ENCODE peak calls at places on chromosomes 6 and 20, in ten cellular contexts. B is testis, R is mucosa of descending colon, Q is HT1080, U is bronchial epithelial cell, L is fibroblast of pulmonary artery, J is fibroblast of the conjunctiva, M is T1000, V is NCI-H82, F is ELF-1. D is an unnamed sample.

GRCh38 chr6:136945072-136945471 is 23.0 kb downstream of the SLC35D3 start:
- DNase-seq in B (no peak), R (no peak), Q (no peak), U (no peak), L (no peak), J (no peak), M (no peak), V (no peak), F (no peak), D (no peak)

GRCh38 chr6:28643017-28643740 is 117.5 kb downstream of the GPX5 start:
- DNase-seq in B (peak; percentile 43), R (no peak), Q (peak; percentile 82), U (peak; percentile 69), L (peak; percentile 68), J (peak; percentile 70), M (no peak), V (peak; percentile 91), F (peak; percentile 84), D (peak; percentile 88)

GRCh38 chr20:20630551-20630950 is 81.9 kb downstream of the RALGAPA2 start:
- DNase-seq in B (no peak), R (no peak), Q (no peak), U (peak; percentile 68), L (no peak), J (no peak), M (no peak), V (no peak), F (no peak), D (no peak)

GRCh38 chr6:52931351-52931750 is 21.9 kb upstream of the GSTA3 start:
- DNase-seq in B (no peak), R (no peak), Q (no peak), U (no peak), L (no peak), J (no peak), M (no peak), V (peak; percentile 81), F (no peak), D (no peak)

GRCh38 chr6:110878751-110879539 is 4.4 kb downstream of the AMD1 start:
- DNase-seq in B (peak; percentile 71), R (peak; percentile 49), Q (peak; percentile 31), U (peak; percentile 30), L (peak; percentile 64), J (no peak), M (no peak), V (peak; percentile 54), F (peak; percentile 49), D (peak; percentile 21)

GRCh38 chr20:41387433-41387832 is 20.8 kb upstream of the EMILIN3 start:
- DNase-seq in B (no peak), R (no peak), Q (peak; percentile 33), U (no peak), L (no peak), J (no peak), M (no peak), V (no peak), F (peak; percentile 64), D (no peak)

GRCh38 chr6:168049681-168050224 is 29.3 kb downstream of the FRMD1 start:
- DNase-seq in B (peak; percentile 60), R (no peak), Q (no peak), U (no peak), L (no peak), J (no peak), M (no peak), V (no peak), F (no peak), D (no peak)

GRCh38 chr6:3294921-3295871 is 36.4 kb downstream of the PSMG4 start:
- DNase-seq in B (no peak), R (peak; percentile 29), Q (no peak), U (no peak), L (no peak), J (no peak), M (no peak), V (peak; percentile 97), F (peak; percentile 35), D (no peak)